ENCODE peak calls at places on chromosomes 5 and 9, in six cellular contexts. M is K562, A is WTC11, E is H1, R is endothelial cell of umbilical vein, G is HepG2. Q is an unnamed sample.

GRCh38 chr5:91206734-91207133 is 176.4 kb downstream of the ARRDC3 start:
- DNase-seq in M (no peak), E (no peak), A (no peak), R (no peak), G (no peak), Q (no peak)

GRCh38 chr5:167587768-167588167 is 703.7 kb upstream of the WWC1 start:
- DNase-seq in A (peak), G (peak), E (peak), M (no peak), R (no peak), Q (peak)

GRCh38 chr9:118929317-118929716 is 439.9 kb downstream of the BRINP1 start:
- DNase-seq in R (no peak), E (no peak), A (no peak), G (no peak), M (no peak), Q (no peak)

GRCh38 chr5:78573318-78573717 is 75.3 kb downstream of the LHFPL2 start:
- DNase-seq in G (no peak), M (no peak), E (no peak), A (no peak), R (no peak), Q (no peak)

GRCh38 chr5:109589983-109590382 is 99.7 kb upstream of the MAN2A1 start:
- DNase-seq in M (no peak), A (no peak), E (no peak), G (no peak), R (peak), Q (no peak)

GRCh38 chr5:148858547-148858946 is 32.1 kb downstream of the ADRB2 start:
- DNase-seq in E (no peak), R (no peak), G (no peak), M (no peak), A (no peak), Q (no peak)

GRCh38 chr9:127943746-127944145 is 6.1 kb upstream of the DPM2 start:
- DNase-seq in G (peak), E (peak), M (peak), R (peak), A (peak), Q (peak)

GRCh38 chr5:159175547-159175946 is 33.8 kb downstream of the RNF145 start:
- DNase-seq in G (no peak), A (no peak), R (peak), E (no peak), M (no peak), Q (peak)

GRCh38 chr9:105198763-105199339 is 45.6 kb upstream of the SLC44A1 start:
- DNase-seq in M (no peak), G (no peak), R (no peak), E (no peak), A (no peak), Q (no peak)

GRCh38 chr9:6779417-6780241 is 21.9 kb downstream of the KDM4C start:
- DNase-seq in R (peak), M (peak), E (no peak), G (peak), A (no peak), Q (no peak)

GRCh38 chr5:145587308-145588071 is 247.7 kb downstream of the PRELID2 start:
- DNase-seq in M (no peak), E (no peak), A (no peak), G (peak), R (peak), Q (peak)

GRCh38 chr9:107282268-107282667 is 811 bp upstream of the RAD23B start:
- DNase-seq in M (no peak), A (no peak), R (no peak), E (no peak), G (no peak), Q (no peak)

GRCh38 chr5:10914741-10915480 is 153.9 kb upstream of the DAP start:
- DNase-seq in G (no peak), A (no peak), E (no peak), R (no peak), M (no peak), Q (no peak)

GRCh38 chr5:81313278-81313677 is 11.9 kb downstream of the ZCCHC9 start:
- DNase-seq in E (no peak), M (no peak), G (no peak), A (no peak), R (no peak), Q (no peak)

GRCh38 chr5:56833325-56833724 is 18.0 kb downstream of the MAP3K1 start:
- DNase-seq in R (no peak), M (no peak), G (no peak), E (no peak), A (peak), Q (no peak)

GRCh38 chr5:179275941-179276837 is 69.1 kb downstream of the ADAMTS2 start:
- DNase-seq in E (no peak), M (peak), G (peak), R (no peak), A (no peak), Q (no peak)

GRCh38 chr9:35269919-35270318 is 108.1 kb downstream of the UNC13B start:
- DNase-seq in G (no peak), A (no peak), E (no peak), M (no peak), R (peak), Q (no peak)

GRCh38 chr9:123353041-123353440 is 3.0 kb upstream of the CRB2 start:
- DNase-seq in G (no peak), E (no peak), A (no peak), R (no peak), M (no peak), Q (no peak)

GRCh38 chr5:43601454-43602260 is 1.3 kb upstream of the NNT start:
- DNase-seq in R (peak), M (no peak), G (peak), E (no peak), A (no peak), Q (no peak)

GRCh38 chr5:88707216-88707965 is 175.6 kb downstream of the MEF2C start:
- DNase-seq in M (no peak), A (no peak), E (no peak), R (no peak), G (no peak), Q (no peak)

DNA sequence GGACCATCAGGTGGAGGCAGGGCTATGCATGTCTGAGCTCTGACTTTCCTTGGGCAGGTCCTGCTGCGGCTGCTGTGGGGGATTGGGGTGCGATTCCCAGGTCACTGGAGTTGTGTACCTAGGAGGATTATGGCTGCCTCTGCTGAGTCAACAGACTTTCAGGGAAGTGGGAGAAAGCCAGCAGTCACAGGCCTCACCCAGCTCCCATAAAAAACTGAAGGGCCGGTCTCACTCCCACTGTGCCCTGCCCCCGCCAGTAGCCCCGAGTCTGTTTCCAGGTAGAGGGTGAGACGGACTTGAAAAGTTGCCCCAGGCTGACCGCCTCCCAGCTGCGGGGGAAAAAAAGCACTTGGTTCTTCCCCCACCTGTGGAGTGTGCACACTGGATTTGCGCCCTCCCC is 76.7 kb downstream of the FAM170A start:
- DNase-seq in M (no peak), E (no peak), A (no peak), G (no peak), R (no peak), Q (no peak)
- TF ChIP-seq JUN in M (no peak), E (no peak), A (no peak), G (no peak), R (no peak), Q (no peak)

DNA sequence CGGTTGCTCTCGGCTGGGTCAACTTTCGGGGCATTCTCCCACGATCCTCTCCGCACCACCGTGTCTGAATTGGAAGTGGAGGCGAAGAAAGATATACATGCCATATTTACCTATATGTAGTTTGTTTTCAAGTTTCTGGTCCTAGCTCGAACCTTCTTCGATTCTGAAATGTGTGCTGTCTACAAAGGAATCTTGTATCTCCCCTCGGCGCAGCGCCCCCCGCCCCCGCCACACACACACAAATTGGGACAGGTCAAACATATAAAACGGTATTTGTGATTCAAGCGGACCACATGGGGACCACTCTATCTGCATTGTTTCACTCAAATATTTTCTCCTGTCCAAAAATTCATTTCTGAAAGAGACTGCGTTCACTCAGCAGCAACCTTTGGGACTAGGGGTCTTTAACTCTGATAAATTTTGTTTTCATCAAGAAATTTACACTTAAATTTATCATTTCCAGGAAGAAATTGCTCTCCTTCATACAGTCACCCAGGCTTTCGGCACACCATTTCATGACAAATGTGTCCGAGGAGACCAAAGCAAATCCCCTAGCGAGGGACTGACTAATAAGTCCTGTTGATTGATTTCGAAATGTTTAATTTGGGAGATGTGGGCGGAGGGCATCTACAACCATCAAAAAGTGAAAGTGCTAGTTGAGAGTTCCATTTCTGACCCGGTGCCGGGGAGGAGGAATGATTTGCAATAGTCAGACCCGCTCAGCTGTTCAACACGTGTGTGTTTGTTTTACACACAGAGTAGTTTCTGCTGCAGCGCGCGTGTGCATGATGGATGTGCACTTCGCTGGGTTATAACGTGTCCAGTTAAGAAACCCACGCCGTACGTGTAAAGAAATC is 1.1 kb upstream of the NR4A3 start:
- DNase-seq in G (peak), A (no peak), E (no peak), M (no peak), R (peak), Q (peak)
- TF ChIP-seq JUN in G (no peak), A (no peak), E (no peak), M (no peak), R (no peak), Q (no peak)

DNA sequence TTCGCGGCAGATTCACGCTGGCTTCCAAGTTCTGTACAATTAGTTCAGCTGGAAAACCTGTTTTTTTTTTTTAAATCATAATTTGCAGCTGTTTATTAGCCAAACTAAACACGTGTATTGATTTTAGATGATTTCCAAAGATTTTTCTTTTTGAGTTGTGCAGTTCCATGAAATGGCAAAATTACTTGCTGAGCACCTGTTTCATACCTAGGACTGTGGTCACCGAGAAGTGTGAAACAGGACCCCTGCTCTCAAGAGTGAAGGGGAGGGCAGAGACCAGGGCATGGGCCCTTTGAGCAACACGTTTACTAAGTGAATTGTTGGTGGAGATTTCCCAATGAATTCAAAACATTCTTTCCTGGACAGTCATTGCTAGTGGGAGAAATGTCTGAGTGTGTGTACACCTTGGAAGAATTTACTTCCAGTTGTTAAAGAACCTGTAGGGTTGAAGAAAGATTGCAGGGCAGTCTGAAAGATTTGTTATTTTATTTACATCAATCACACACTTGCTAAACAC is 696 bp downstream of the SNX24 start:
- DNase-seq in E (no peak), A (no peak), R (no peak), M (no peak), G (peak), Q (peak)
- TF ChIP-seq JUN in E (no peak), A (no peak), R (no peak), M (no peak), G (no peak), Q (no peak)

GRCh38 chr9:134814598-134815215 is 65.9 kb upstream of the FCN2 start:
- DNase-seq in R (no peak), G (no peak), A (no peak), E (no peak), M (no peak), Q (peak)
- TF ChIP-seq JUN in R (no peak), G (no peak), A (no peak), E (no peak), M (no peak), Q (no peak)

GRCh38 chr9:121173501-121173900 is 28.2 kb downstream of the RAB14 start:
- DNase-seq in A (no peak), E (no peak), R (no peak), G (no peak), M (no peak), Q (no peak)
- TF ChIP-seq JUN in A (no peak), E (no peak), R (no peak), G (no peak), M (no peak), Q (no peak)

DNA sequence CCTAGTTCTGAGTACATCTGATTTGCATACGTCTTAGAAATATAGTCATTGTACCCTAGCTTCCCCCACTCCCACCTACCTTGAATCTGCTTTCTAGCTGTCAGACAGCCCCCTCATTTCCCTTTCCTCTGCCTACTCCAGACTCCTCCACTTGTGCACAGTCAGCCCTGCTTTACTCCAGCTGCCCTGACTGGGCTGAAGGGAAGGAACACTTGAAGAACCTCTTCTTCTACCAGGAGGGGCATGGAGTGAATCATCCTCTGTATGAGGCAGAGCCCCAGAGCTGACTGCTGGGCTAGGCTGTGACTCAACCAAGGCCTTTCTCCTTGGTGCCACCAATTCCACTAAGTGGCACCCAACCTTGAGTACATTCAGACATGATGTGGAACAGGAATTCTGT is 18.1 kb upstream of the ZFR start:
- DNase-seq in R (no peak), G (no peak), M (no peak), A (no peak), E (no peak), Q (peak)
- TF ChIP-seq JUN in R (no peak), G (no peak), M (no peak), A (no peak), E (no peak), Q (no peak)

GRCh38 chr9:136502940-136503550 is 20.2 kb upstream of the SEC16A start:
- DNase-seq in G (no peak), E (no peak), A (no peak), R (no peak), M (no peak), Q (no peak)
- TF ChIP-seq JUN in G (no peak), E (no peak), A (no peak), R (no peak), M (no peak), Q (no peak)

Q was measured in A549.